ENCODE peak calls at places on chromosomes 11 and 22, in five cellular contexts. S is frontal cortex, R is MCF 10A, U is activated T-cell treated with anti-CD3 and anti-CD28 coated beads for 24 hours, W is NCI-H2029. Q is an unnamed sample.

GRCh38 chr22:48084041-48084748 is 1321.7 kb downstream of the TBC1D22A start:
- DNase-seq in U (no peak), R (no peak), W (peak), S (no peak), Q (no peak)

GRCh38 chr22:27809226-27809625 is 7.7 kb upstream of the MN1 start:
- DNase-seq in R (no peak), S (no peak), W (no peak), U (no peak), Q (no peak)

GRCh38 chr11:13480198-13480597 is 15.6 kb downstream of the PTH start:
- DNase-seq in S (no peak), R (peak), U (no peak), W (peak), Q (no peak)

GRCh38 chr11:111045874-111046273 is 199.7 kb upstream of the POU2AF2 start:
- DNase-seq in U (no peak), S (no peak), R (no peak), W (no peak), Q (no peak)

GRCh38 chr11:86991341-86991740 is 36.1 kb upstream of the FZD4 start:
- DNase-seq in S (no peak), W (no peak), U (no peak), R (peak), Q (no peak)

GRCh38 chr11:107591098-107591445 is at the start of gene ELMOD1:
- DNase-seq in S (peak), W (no peak), R (peak), U (no peak), Q (peak)

GRCh38 chr11:62104816-62105610 is 18.8 kb upstream of the INCENP start:
- DNase-seq in R (no peak), U (no peak), W (no peak), S (no peak), Q (no peak)

GRCh38 chr11:28834877-28835276 is 726.7 kb downstream of the METTL15 start:
- DNase-seq in S (no peak), R (peak), W (no peak), U (no peak), Q (no peak)

GRCh38 chr11:94181943-94182342 is 53.3 kb downstream of the PANX1 start:
- DNase-seq in R (no peak), W (no peak), S (no peak), U (no peak), Q (no peak)

GRCh38 chr11:99682171-99682570 is 661.4 kb downstream of the CNTN5 start:
- DNase-seq in R (no peak), U (no peak), W (no peak), S (no peak), Q (no peak)

GRCh38 chr11:8796926-8797325 is 114.1 kb upstream of the AKIP1 start:
- DNase-seq in W (no peak), U (no peak), S (no peak), R (no peak), Q (no peak)

GRCh38 chr11:70505331-70505731 is 107.0 kb downstream of the CTTN start:
- DNase-seq in R (no peak), U (no peak), W (no peak), S (no peak), Q (no peak)

GRCh38 chr11:61837411-61838005 is 9.4 kb downstream of the FADS2 start:
- DNase-seq in W (no peak), R (no peak), S (no peak), U (no peak), Q (no peak)

GRCh38 chr11:45259607-45260006 is 26.5 kb downstream of the SYT13 start:
- DNase-seq in U (no peak), R (peak), S (no peak), W (peak), Q (no peak)

GRCh38 chr22:41904450-41905410 is 10.1 kb downstream of the SHISA8 start:
- DNase-seq in R (no peak), U (no peak), S (no peak), W (no peak), Q (no peak)

GRCh38 chr22:32123657-32124056 is 35.4 kb downstream of the C22orf42 start:
- DNase-seq in W (no peak), R (peak), U (no peak), S (no peak), Q (no peak)

GRCh38 chr22:17706451-17706900 is 67.8 kb downstream of the BID start:
- DNase-seq in W (peak), U (peak), R (peak), S (peak), Q (no peak)

GRCh38 chr11:8927233-8927632 is 5.5 kb downstream of the C11orf16 start:
- DNase-seq in U (no peak), R (no peak), S (no peak), W (no peak), Q (no peak)

GRCh38 chr11:120937501-120937900 is 86.4 kb upstream of the TBCEL start:
- DNase-seq in W (no peak), S (no peak), R (no peak), U (no peak), Q (no peak)

GRCh38 chr11:36463781-36464180 is 46.3 kb downstream of the TRAF6 start:
- DNase-seq in R (no peak), W (no peak), S (no peak), U (no peak), Q (no peak)

GRCh38 chr22:49600891-49601431 is 226.7 kb downstream of the BRD1 start:
- DNase-seq in S (no peak), U (no peak), R (no peak), W (no peak), Q (no peak)

GRCh38 chr11:12280199-12280837 is 97.1 kb upstream of the PARVA start:
- DNase-seq in U (no peak), W (peak), S (no peak), R (no peak), Q (no peak)

GRCh38 chr11:40289370-40289769 is 1170.1 kb downstream of the LRRC4C start:
- DNase-seq in R (no peak), W (no peak), S (no peak), U (no peak), Q (no peak)

GRCh38 chr11:119545978-119546915 is 123.3 kb upstream of the THY1 start:
- DNase-seq in R (no peak), W (no peak), U (no peak), S (no peak), Q (no peak)